ENCODE peak calls at places on chromosomes 12 and 14, in seven cellular contexts. Z, S, P, H, A, C and Y are unnamed samples. For H3K4me1, the result is how much of the 10 kb centered on the place peaks cover.

GRCh38 chr14:85599939-85600338 is 70.0 kb downstream of the FLRT2 start:
- DNase-seq in Z (no peak), H (no peak), P (no peak), A (peak), C (no peak), S (no peak), Y (no peak)

GRCh38 chr12:56900583-56900982 is 33.6 kb downstream of the SDR9C7 start:
- DNase-seq in A (peak), C (no peak), H (no peak), P (no peak), Z (no peak), S (no peak), Y (no peak)

GRCh38 chr14:95211721-95212504 is 54.6 kb upstream of the DICER1 start:
- DNase-seq in C (no peak), S (no peak), H (no peak), P (no peak), A (no peak), Z (no peak), Y (no peak)

GRCh38 chr14:103730490-103731035 is 15.0 kb downstream of the ZFYVE21 start:
- DNase-seq in S (no peak), P (peak), Z (no peak), A (no peak), H (no peak), C (no peak), Y (peak)

GRCh38 chr12:87678453-87678852 is 350.7 kb downstream of the C12orf50 start:
- DNase-seq in A (peak), S (no peak), P (no peak), Z (no peak), H (no peak), C (no peak), Y (no peak)

GRCh38 chr12:87806310-87806709 is 222.9 kb downstream of the C12orf50 start:
- DNase-seq in C (no peak), S (no peak), H (no peak), Z (no peak), P (no peak), A (no peak), Y (no peak)

GRCh38 chr14:96136361-96136760 is 68.3 kb upstream of the BDKRB2 start:
- DNase-seq in S (no peak), H (no peak), P (no peak), C (no peak), Z (no peak), A (peak), Y (no peak)

GRCh38 chr14:57549765-57550420 is 56.2 kb upstream of the CCDC198 start:
- DNase-seq in H (no peak), P (no peak), S (no peak), A (no peak), C (no peak), Z (no peak), Y (no peak)

GRCh38 chr14:53793790-53794560 is 162.7 kb downstream of the BMP4 start:
- DNase-seq in Z (no peak), H (no peak), A (no peak), C (no peak), S (no peak), P (peak), Y (no peak)

GRCh38 chr12:128823216-128823915 is 392 bp downstream of the SLC15A4 start:
- DNase-seq in H (peak), A (no peak), C (no peak), P (peak), S (peak), Z (peak), Y (peak)

GRCh38 chr12:92745874-92746553 is 43.2 kb downstream of the PLEKHG7 start:
- DNase-seq in P (peak), S (peak), H (no peak), A (peak), C (peak), Z (peak), Y (no peak)

GRCh38 chr12:6700646-6701051 is at the start of gene PIANP:
- DNase-seq in A (peak), S (no peak), H (no peak), C (no peak), Z (peak), P (no peak), Y (peak)

GRCh38 chr14:89926709-89927108 is 27.8 kb downstream of the EFCAB11 start:
- DNase-seq in P (no peak), H (no peak), A (peak), C (no peak), Z (no peak), S (no peak), Y (no peak)
- H3K4me1 ChIP-seq in P (under half), H (under half), A (under half), C (under half), Z (under half), S (under half), Y (under half)

GRCh38 chr14:68404652-68405183 is 388.1 kb downstream of the ZFP36L1 start:
- DNase-seq in H (no peak), Z (no peak), S (no peak), P (no peak), C (no peak), A (no peak), Y (no peak)
- H3K4me1 ChIP-seq in H (under half), Z (under half), S (under half), P (under half), C (under half), A (half or more), Y (under half)

DNA sequence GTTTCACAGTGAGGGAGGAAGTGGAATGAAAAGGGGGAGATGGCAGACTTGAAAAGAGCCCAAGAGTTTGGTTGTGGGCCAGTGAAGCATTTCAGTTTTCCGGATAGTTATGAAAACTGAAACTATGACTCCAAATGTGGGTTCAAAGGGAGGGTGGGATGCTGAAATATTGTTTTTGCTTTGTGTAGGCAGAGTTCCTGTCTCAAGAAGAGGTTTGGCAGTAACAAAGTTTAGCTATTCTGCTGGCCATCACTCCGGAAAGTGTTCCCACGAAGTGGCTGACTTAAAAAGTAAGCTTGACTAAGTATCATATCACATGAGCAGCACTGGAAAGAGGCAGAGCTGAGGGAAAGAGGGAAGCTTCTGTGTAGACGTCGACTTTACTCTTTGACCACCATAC is 85.2 kb downstream of the CAND1 start:
- DNase-seq in Z (no peak), C (peak), A (peak), S (peak), H (no peak), P (no peak), Y (no peak)
- H3K4me1 ChIP-seq in Z (under half), C (under half), A (under half), S (under half), H (under half), P (under half), Y (under half)

GRCh38 chr14:23547924-23548323 is 3.6 kb downstream of the ZFHX2 start:
- DNase-seq in C (no peak), H (no peak), A (no peak), P (no peak), Z (no peak), S (no peak), Y (no peak)
- H3K4me1 ChIP-seq in C (under half), H (under half), A (under half), P (under half), Z (under half), S (under half), Y (under half)

DNA sequence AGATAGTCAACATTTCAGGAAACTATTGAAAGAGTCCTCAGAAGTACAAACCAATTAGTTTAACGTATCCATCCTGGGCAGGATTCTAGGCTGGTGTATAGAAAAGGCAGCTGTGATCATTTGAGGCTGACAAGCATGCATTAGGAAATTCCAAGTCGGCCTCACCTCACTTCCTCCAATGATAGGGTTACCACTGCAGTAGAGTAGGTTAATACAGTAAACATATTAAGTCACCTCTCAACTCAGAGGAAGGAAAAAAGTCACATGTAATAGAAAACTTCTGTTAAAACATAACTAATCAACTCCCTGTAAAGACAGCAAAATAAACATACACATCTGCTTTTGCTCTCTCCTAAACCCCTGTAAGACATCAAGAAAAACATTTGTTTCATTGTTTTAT is 33.5 kb downstream of the MED13L start:
- DNase-seq in P (no peak), A (peak), C (no peak), S (no peak), Z (no peak), H (peak), Y (no peak)
- H3K4me1 ChIP-seq in P (half or more), A (under half), C (under half), S (under half), Z (under half), H (under half), Y (under half)

GRCh38 chr12:64082866-64083268 is 139.2 kb downstream of the KICS2 start:
- DNase-seq in S (no peak), H (no peak), Z (no peak), P (no peak), A (no peak), C (no peak), Y (peak)
- H3K4me1 ChIP-seq in S (under half), H (under half), Z (under half), P (under half), A (under half), C (under half), Y (under half)

DNA sequence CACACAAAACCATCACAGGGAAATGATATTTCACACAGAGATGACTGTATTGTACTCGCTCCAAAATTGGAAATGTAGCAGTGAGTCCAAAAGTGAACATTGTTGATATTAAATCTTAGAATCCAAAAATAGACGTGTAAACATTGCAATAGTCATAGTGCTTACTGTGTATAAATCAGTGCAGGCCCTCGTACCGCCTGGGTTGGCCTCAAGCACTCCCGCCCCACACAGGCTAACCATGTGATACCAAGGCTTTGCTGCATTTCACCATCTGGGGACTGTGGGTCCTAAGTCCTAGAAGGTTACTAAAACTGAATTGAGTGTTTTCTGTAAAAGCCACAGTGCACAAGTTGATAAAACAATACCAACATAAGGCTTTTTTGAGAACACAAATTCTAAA is 107.3 kb downstream of the PPP2R5E start:
- DNase-seq in C (peak), Z (peak), A (peak), P (peak), H (no peak), S (peak), Y (peak)
- H3K4me1 ChIP-seq in C (under half), Z (under half), A (under half), P (half or more), H (under half), S (under half), Y (under half)

GRCh38 chr12:12788131-12788530 is 2.7 kb downstream of the APOLD1 start:
- DNase-seq in H (no peak), S (peak), A (no peak), P (no peak), Z (peak), C (no peak), Y (no peak)

GRCh38 chr12:12786371-12786715 is 884 bp downstream of the APOLD1 start:
- DNase-seq in A (peak), Z (no peak), S (no peak), C (no peak), P (no peak), H (no peak), Y (no peak)

GRCh38 chr12:12786716-12787601 is 1.5 kb downstream of the APOLD1 start:
- DNase-seq in C (peak), A (peak), P (peak), Z (peak), S (peak), H (peak), Y (peak)

GRCh38 chr12:12784911-12785814 is at the start of gene APOLD1:
- DNase-seq in Z (peak), C (peak), H (no peak), S (no peak), A (peak), P (peak), Y (no peak)

DNA sequence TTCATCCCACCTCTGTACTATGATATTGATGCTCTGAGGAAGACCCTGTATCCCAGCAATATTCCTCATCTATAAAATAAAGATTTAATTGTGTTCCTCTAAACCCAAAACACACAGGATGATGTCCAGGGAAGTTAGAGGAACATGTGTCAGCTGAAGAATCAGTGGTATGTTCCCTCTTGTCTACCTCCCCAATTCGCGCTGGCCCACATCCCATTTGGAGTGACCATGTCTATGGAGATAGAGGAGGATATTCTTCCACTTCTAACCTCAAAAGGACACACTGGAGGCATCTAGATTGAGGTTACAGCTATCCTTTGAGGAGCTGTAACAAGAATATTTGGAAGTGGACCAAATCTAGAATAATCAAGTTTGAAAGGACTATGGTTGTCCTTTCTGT is 1.3 kb upstream of the APOLD1 start:
- DNase-seq in Z (no peak), C (no peak), H (no peak), A (no peak), P (no peak), S (no peak), Y (no peak)
- H3K4me1 ChIP-seq in Z (under half), C (under half), H (under half), A (under half), P (under half), S (under half), Y (under half)

DNA sequence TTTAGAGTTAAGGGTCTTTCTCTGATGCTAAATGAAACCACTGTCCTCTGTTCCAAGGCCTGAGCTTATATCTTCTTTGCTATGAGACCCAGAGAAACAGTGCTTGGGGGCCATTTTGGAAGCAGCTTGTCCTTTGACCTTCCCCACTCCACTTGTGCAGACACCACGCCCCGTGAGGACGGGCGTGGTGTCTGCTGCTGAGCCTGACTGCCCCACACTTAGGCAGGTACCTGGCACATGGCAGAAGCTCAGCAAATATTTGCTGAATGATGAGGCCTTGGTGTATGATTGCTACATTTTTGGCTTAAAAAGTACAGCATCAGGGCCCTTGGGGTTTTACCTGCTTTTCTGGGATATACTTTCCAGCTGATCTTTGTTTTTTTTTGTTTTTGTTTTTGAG is 69.9 kb downstream of the RASSF3 start:
- DNase-seq in P (no peak), A (no peak), Z (no peak), C (no peak), H (peak), S (no peak), Y (no peak)
- H3K4me1 ChIP-seq in P (under half), A (under half), Z (under half), C (under half), H (under half), S (under half), Y (under half)